ENCODE peak calls at places on chromosomes 2 and 18, in four cellular contexts. H is Peyer's patch; D is CD4-positive, alpha-beta memory T cell; L is SK-N-SH. S is an unnamed sample. For H3K4me1, the result is how much of the 10 kb centered on the place peaks cover.

GRCh38 chr2:40346535-40347354 is 105.1 kb downstream of the SLC8A1 start:
- DNase-seq in H (no peak), D (no peak), L (no peak), S (no peak)

GRCh38 chr18:59067873-59068272 is 71.8 kb upstream of the SEC11C start:
- DNase-seq in H (no peak), D (no peak), L (peak), S (no peak)

GRCh38 chr2:220506466-220506865 is 879.0 kb downstream of the SLC4A3 start:
- DNase-seq in H (no peak), D (no peak), L (no peak), S (no peak)

GRCh38 chr2:170822292-170822884 is 5.7 kb downstream of the GAD1 start:
- DNase-seq in H (no peak), D (no peak), L (peak), S (no peak)

GRCh38 chr2:50291535-50291934 is 740.4 kb downstream of the NRXN1 start:
- DNase-seq in H (no peak), D (no peak), L (no peak), S (no peak)

GRCh38 chr2:217953531-217953932 is 49.3 kb downstream of the TNS1 start:
- DNase-seq in H (peak), D (no peak), L (no peak), S (no peak)

GRCh38 chr2:51120754-51121280 is 88.9 kb upstream of the NRXN1 start:
- DNase-seq in H (no peak), D (no peak), L (no peak), S (no peak)

GRCh38 chr2:220696280-220696669 is 875.8 kb downstream of the EPHA4 start:
- DNase-seq in H (no peak), D (no peak), L (no peak), S (no peak)

GRCh38 chr2:16640867-16641266 is 24.8 kb downstream of the CYRIA start:
- DNase-seq in H (no peak), D (no peak), L (no peak), S (no peak)

GRCh38 chr2:3659447-3660432 is 1.7 kb downstream of the ALLC start:
- DNase-seq in H (peak), D (no peak), L (no peak), S (no peak)

DNA sequence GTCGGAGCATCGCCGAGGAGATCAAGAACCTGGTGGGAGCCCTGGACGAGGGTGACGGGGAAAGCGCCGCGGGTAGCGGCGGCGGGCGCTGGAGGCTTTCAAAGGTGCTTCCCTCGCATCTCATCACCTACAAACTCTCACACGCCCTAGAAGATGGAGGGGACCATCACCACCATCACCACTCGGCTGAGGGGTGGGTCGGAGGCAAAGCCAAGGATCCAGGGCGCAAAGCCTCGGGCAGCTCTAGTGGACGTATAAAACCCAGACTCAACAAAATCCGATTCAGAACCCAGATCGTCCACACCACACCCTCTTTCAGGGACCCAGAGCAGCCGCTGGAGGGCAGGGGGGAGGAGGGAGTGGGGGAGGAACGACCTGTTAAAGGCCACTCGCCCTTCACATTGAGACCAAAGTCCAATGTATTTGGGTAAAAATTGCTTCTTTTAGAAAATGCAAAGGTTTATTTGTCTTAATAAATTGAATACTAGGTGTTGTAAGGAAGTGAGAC is 1.5 kb downstream of the SOWAHC start:
- DNase-seq in H (peak), D (no peak), L (no peak), S (no peak)
- H3K4me3 ChIP-seq in H (peak), D (no peak), L (peak), S (no peak)

GRCh38 chr2:20992201-20992711 is 51.6 kb downstream of the APOB start:
- DNase-seq in H (no peak), D (no peak), L (no peak), S (no peak)

GRCh38 chr2:20991031-20991430 is 52.8 kb downstream of the APOB start:
- DNase-seq in H (no peak), D (no peak), L (no peak), S (no peak)

GRCh38 chr2:20990446-20990988 is 53.4 kb downstream of the APOB start:
- DNase-seq in H (no peak), D (no peak), L (peak), S (no peak)

GRCh38 chr2:20988906-20989305 is 55.0 kb downstream of the APOB start:
- DNase-seq in H (no peak), D (no peak), L (peak), S (no peak)

GRCh38 chr2:20989404-20989803 is 54.5 kb downstream of the APOB start:
- DNase-seq in H (no peak), D (no peak), L (peak), S (no peak)
- H3K4me1 ChIP-seq in H (under half), D (under half), L (under half), S (under half)

GRCh38 chr2:108988796-108989713 is at the start of gene EDAR:
- DNase-seq in H (peak), D (peak), L (peak), S (peak)
- H3K4me3 ChIP-seq in H (peak), D (peak), L (no peak), S (peak)

GRCh38 chr2:201194097-201194496 is 11.2 kb downstream of the CASP10 start:
- DNase-seq in H (no peak), D (peak), L (no peak), S (peak)
- H3K4me1 ChIP-seq in H (under half), D (half or more), L (under half), S (half or more)

DNA sequence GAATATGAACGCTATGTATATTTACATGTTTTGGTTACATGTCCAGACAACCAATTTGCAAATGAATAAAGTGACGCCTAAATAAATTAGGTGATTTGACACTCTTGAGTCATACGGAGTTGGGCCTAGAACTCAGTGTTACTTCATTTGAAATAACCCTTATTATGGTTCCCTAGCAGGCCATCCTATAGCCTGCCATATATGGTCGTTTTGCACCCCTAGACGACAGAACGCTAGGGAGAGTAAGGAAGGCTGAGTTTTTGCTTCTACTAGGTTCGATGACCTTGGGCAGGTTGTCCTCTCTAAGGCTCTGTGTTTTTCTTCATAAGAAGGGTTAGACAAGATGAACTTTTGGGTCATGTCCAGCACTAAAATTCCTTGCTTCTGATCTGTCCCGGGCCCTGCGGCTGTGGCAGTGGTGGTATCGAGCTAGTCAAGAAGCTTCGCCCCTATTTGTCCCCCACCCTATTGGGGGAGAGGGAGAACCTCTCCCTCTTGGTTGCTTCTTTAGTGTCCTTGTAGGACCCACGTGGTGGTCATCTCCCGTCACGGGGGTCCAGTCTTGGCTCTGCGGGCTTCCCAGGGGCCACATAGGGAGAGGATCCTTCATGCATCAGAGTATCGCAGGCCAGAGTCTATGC is 574 bp upstream of the EML4 start:
- DNase-seq in H (no peak), D (no peak), L (no peak), S (no peak)
- H3K4me3 ChIP-seq in H (peak), D (no peak), L (peak), S (peak)

GRCh38 chr2:233553366-233553765 is 13.2 kb downstream of the USP40 start:
- DNase-seq in H (no peak), D (no peak), L (no peak), S (no peak)
- H3K4me1 ChIP-seq in H (under half), D (under half), L (under half), S (under half)

GRCh38 chr18:6728809-6729246 is 688 bp upstream of the ARHGAP28 start:
- DNase-seq in H (no peak), D (no peak), L (no peak), S (no peak)
- H3K4me3 ChIP-seq in H (peak), D (no peak), L (peak), S (no peak)

DNA sequence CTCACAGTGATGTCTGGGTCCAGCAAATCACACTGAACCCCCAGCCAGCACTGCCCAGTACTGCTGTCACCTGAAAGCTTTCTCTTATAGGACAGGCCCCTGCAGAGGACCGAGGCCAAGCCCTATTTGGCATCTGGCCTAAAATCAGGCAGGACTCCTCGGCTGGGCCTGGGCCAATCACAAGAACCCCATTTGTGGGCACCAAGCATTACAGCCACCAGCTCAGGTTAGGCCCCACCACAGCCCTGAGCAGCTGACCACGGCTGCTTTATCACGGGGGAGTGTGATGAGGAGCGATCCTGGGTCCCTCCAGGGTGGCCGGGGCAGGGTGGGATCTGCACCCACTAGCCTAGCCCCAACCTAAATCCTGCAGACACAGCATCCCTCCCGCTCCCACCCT is 8.2 kb downstream of the BIN1 start:
- DNase-seq in H (peak), D (no peak), L (peak), S (no peak)
- H3K4me1 ChIP-seq in H (under half), D (under half), L (under half), S (under half)

GRCh38 chr2:232528746-232529445 is 2.9 kb downstream of the CHRND start:
- DNase-seq in H (peak), D (no peak), L (peak), S (no peak)
- H3K4me3 ChIP-seq in H (no peak), D (no peak), L (no peak), S (no peak)